ENCODE peak calls at places on chromosomes 3 and 15, in four cellular contexts. C is kidney; E is tibial artery; W is CD4-positive, alpha-beta memory T cell. T is an unnamed sample.

GRCh38 chr3:94787734-94788133 is 724.9 kb downstream of the NSUN3 start:
- DNase-seq in C (no peak), W (no peak), E (no peak), T (no peak)

GRCh38 chr3:195249057-195249770 is 21.7 kb downstream of the XXYLT1 start:
- DNase-seq in C (no peak), E (peak; percentile 58), W (no peak), T (no peak)

GRCh38 chr15:92328207-92328606 is 65.5 kb upstream of the ST8SIA2 start:
- DNase-seq in C (no peak), W (no peak), E (no peak), T (no peak)

GRCh38 chr15:64070965-64071851 is 22.4 kb downstream of the CIAO2A start:
- DNase-seq in C (peak; percentile 61), E (peak; percentile 83), W (no peak), T (no peak)

GRCh38 chr3:47012342-47013230 is 33.1 kb downstream of the NBEAL2 start:
- DNase-seq in W (no peak), E (peak; percentile 58), C (peak; percentile 58), T (no peak)

GRCh38 chr3:58487140-58487886 is 4.6 kb upstream of the KCTD6 start:
- DNase-seq in E (peak; percentile 69), C (peak; percentile 68), W (no peak), T (no peak)

GRCh38 chr3:64223809-64224570 is 1.3 kb downstream of the PRICKLE2 start:
- DNase-seq in E (no peak), C (no peak), W (no peak), T (no peak)

GRCh38 chr15:76576526-76577279 is 240.1 kb downstream of the ISL2 start:
- DNase-seq in E (peak; percentile 90), W (no peak), C (peak; percentile 87), T (no peak)

GRCh38 chr3:142976621-142977398 is 13.3 kb upstream of the PAQR9 start:
- DNase-seq in W (no peak), C (peak; percentile 85), E (peak; percentile 84), T (peak; percentile 85)

GRCh38 chr3:97265237-97266005 is 451.0 kb downstream of the EPHA6 start:
- DNase-seq in C (peak; percentile 56), W (no peak), E (no peak), T (no peak)

GRCh38 chr3:194139085-194139976 is 3.4 kb downstream of the HES1 start:
- DNase-seq in C (no peak), E (no peak), W (no peak), T (peak; percentile 79)

GRCh38 chr3:116966649-116967048 is 257.1 kb downstream of the TUSC7 start:
- DNase-seq in C (no peak), E (no peak), W (no peak), T (no peak)

GRCh38 chr3:64191822-64192221 is 33.4 kb downstream of the PRICKLE2 start:
- DNase-seq in C (no peak), E (no peak), W (no peak), T (no peak)

GRCh38 chr15:34336947-34337556 is 529 bp downstream of the SLC12A6 start:
- DNase-seq in W (peak; percentile 32), E (no peak), C (no peak), T (no peak)

GRCh38 chr3:127151992-127152391 is 40.9 kb upstream of the PRR23E start:
- DNase-seq in C (no peak), E (no peak), W (no peak), T (no peak)

GRCh38 chr3:1439395-1439794 is 346.6 kb downstream of the CNTN6 start:
- DNase-seq in E (no peak), W (no peak), C (no peak), T (no peak)

GRCh38 chr3:129605593-129606521 is 619 bp downstream of the PLXND1 start:
- DNase-seq in W (peak; percentile 50), C (no peak), E (peak; percentile 84), T (no peak)

GRCh38 chr15:54506977-54507524 is 528.8 kb downstream of the UNC13C start:
- DNase-seq in W (no peak), C (no peak), E (no peak), T (no peak)

GRCh38 chr15:94266000-94266399 is 34.6 kb downstream of the MCTP2 start:
- DNase-seq in E (no peak), W (no peak), C (no peak), T (no peak)

GRCh38 chr3:128435058-128435457 is 31.6 kb downstream of the DNAJB8 start:
- DNase-seq in W (no peak), E (no peak), C (no peak), T (no peak)

GRCh38 chr3:64686446-64686908 is 1.3 kb downstream of the ADAMTS9 start:
- DNase-seq in C (no peak), W (no peak), E (no peak), T (no peak)

GRCh38 chr3:67200618-67201017 is 202.5 kb downstream of the KBTBD8 start:
- DNase-seq in W (no peak), C (no peak), E (no peak), T (no peak)

GRCh38 chr3:71718069-71718468 is 7.1 kb downstream of the EIF4E3 start:
- DNase-seq in C (no peak), E (no peak), W (no peak), T (no peak)

GRCh38 chr3:14152233-14152962 is 26.0 kb downstream of the XPC start:
- DNase-seq in E (no peak), C (no peak), W (no peak), T (no peak)

GRCh38 chr15:34085746-34086145 is 15.9 kb downstream of the EMC7 start:
- DNase-seq in C (no peak), E (no peak), W (no peak), T (no peak)

GRCh38 chr15:101017041-101017754 is 98.0 kb downstream of the LRRK1 start:
- DNase-seq in C (peak; percentile 42), W (no peak), E (no peak), T (peak; percentile 46)

GRCh38 chr3:53134631-53135232 is 4.5 kb upstream of the RFT1 start:
- DNase-seq in E (peak; percentile 85), W (peak; percentile 51), C (peak; percentile 86), T (no peak)

GRCh38 chr3:194730369-194730768 is 44.7 kb downstream of the FAM43A start:
- DNase-seq in C (peak; percentile 85), E (no peak), W (no peak), T (no peak)

GRCh38 chr3:171455603-171456550 is 4.3 kb downstream of the TNIK start:
- DNase-seq in E (no peak), C (no peak), W (no peak), T (no peak)

GRCh38 chr15:74541494-74542191 is 623 bp downstream of the ARID3B start:
- DNase-seq in C (no peak), E (peak; percentile 65), W (peak; percentile 43), T (no peak)

GRCh38 chr15:101697488-101697887 is 26.8 kb downstream of the TARS3 start:
- DNase-seq in E (no peak), C (no peak), W (peak; percentile 5), T (no peak)

GRCh38 chr3:5840091-5840490 is 652.6 kb downstream of the EDEM1 start:
- DNase-seq in C (no peak), E (no peak), W (no peak), T (no peak)
- H3K9me3 ChIP-seq in C (no peaks in the 10 kb centered on the region), E (no peaks in the 10 kb centered on the region), W (no peaks in the 10 kb centered on the region), T (peaks cover 2% of the 10 kb centered on the region)

DNA sequence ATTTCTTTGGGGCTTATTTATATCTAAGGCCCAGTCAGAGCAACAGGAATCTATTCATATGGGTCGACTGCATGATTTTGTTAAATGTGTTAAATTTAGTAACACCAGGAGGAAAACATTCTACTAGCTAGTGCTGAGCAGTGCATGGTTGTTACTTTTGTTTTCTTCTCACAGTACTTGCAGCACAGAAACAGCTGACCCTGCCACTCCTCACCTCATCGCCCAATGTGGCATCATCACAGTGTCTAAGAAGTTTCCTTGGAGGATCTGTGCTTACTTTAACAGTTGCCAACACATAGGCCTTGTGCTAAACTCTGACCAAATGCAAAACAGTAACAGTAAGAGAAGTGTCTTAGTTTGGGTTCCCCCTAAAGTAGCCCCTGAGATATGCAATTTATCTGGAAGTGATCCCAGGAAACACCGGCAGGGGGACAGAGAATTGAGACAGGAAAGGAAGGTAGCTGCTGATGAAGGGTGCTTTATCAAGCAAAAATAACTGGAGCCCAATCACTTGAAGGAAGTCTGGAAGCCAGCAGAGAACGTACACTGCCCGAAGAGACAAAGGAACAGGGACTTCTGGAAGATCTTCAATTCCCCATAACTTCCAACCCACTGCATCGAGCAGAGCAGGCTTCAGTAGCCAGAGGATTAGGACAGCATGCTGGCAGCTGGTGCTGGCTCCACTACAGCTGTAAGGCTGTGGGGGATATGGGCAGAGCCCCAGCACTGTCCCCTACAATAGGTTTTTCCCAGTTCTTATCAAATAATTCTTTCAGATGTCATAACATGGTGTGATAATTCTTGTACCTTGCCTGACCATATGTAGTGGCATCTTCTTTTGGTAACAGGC is 36.0 kb upstream of the ULK4 start:
- DNase-seq in C (no peak), W (no peak), E (no peak), T (no peak)
- H3K27ac ChIP-seq in C (no peak overlapping the region), W (no peak overlapping the region), E (peak overlapping the region; percentile 58), T (no peak overlapping the region)

GRCh38 chr15:24039683-24040082 is 352.6 kb upstream of the NDN start:
- DNase-seq in E (no peak), W (no peak), C (no peak), T (no peak)
- H3K9me3 ChIP-seq in E (no peaks in the 10 kb centered on the region), W (peaks cover 7% of the 10 kb centered on the region), C (no peaks in the 10 kb centered on the region), T (no peaks in the 10 kb centered on the region)

GRCh38 chr3:191253089-191253799 is 54.2 kb downstream of the OSTN start:
- DNase-seq in C (no peak), E (no peak), W (no peak), T (no peak)
- H3K27ac ChIP-seq in C (no peak overlapping the region), E (no peak overlapping the region), W (no peak overlapping the region), T (no peak overlapping the region)

GRCh38 chr3:136913168-136913567 is 44.6 kb upstream of the IL20RB start:
- DNase-seq in C (no peak), W (no peak), E (no peak), T (no peak)

GRCh38 chr3:136909187-136909586 is 47.2 kb downstream of the NCK1 start:
- DNase-seq in W (no peak), E (no peak), C (no peak), T (no peak)

GRCh38 chr3:136914739-136915138 is 43.0 kb upstream of the IL20RB start:
- DNase-seq in C (no peak), E (no peak), W (no peak), T (no peak)

GRCh38 chr3:136906725-136907124 is 44.7 kb downstream of the NCK1 start:
- DNase-seq in C (no peak), W (no peak), E (no peak), T (no peak)

GRCh38 chr3:136910697-136911096 is 47.1 kb upstream of the IL20RB start:
- DNase-seq in E (no peak), W (no peak), C (no peak), T (no peak)
- H3K9me3 ChIP-seq in E (peaks cover 8% of the 10 kb centered on the region), W (no peaks in the 10 kb centered on the region), C (no peaks in the 10 kb centered on the region), T (peaks cover 8% of the 10 kb centered on the region)